ENCODE peak calls at places on chromosomes 11 and 22, in seven cellular contexts. A, R, K, T, Z, D and H are unnamed samples.

GRCh38 chr22:49326558-49326957 is 501.1 kb downstream of the BRD1 start:
- DNase-seq in Z (no peak), K (no peak), R (no peak), T (no peak), D (no peak), A (no peak), H (no peak)

GRCh38 chr11:82960000-82960778 is 58.7 kb downstream of the DDIAS start:
- DNase-seq in A (peak), K (no peak), R (no peak), Z (no peak), D (no peak), T (no peak), H (no peak)

GRCh38 chr11:126829716-126830115 is 170.9 kb downstream of the KIRREL3 start:
- DNase-seq in R (no peak), D (no peak), A (no peak), K (no peak), Z (no peak), T (no peak), H (no peak)

GRCh38 chr11:27451528-27451927 is 21.1 kb downstream of the LGR4 start:
- DNase-seq in T (no peak), Z (no peak), D (no peak), A (no peak), K (no peak), R (no peak), H (no peak)

GRCh38 chr11:92226331-92227232 is 2.0 kb downstream of the FAT3 start:
- DNase-seq in K (no peak), T (peak), A (no peak), Z (no peak), D (no peak), R (no peak), H (no peak)

GRCh38 chr11:1270476-1270875 is 39.0 kb downstream of the TOLLIP start:
- DNase-seq in Z (no peak), R (no peak), D (no peak), A (no peak), K (no peak), T (no peak), H (no peak)

GRCh38 chr11:1852885-1853284 is at the start of gene LSP1:
- DNase-seq in T (no peak), Z (no peak), R (peak), K (no peak), A (peak), D (no peak), H (peak)

GRCh38 chr11:88087281-88087680 is 88.0 kb downstream of the RAB38 start:
- DNase-seq in A (no peak), Z (no peak), D (no peak), T (no peak), R (no peak), K (no peak), H (no peak)

GRCh38 chr22:36192601-36193000 is 9.0 kb downstream of the APOL4 start:
- DNase-seq in D (no peak), Z (no peak), K (no peak), T (no peak), R (no peak), A (no peak), H (no peak)

GRCh38 chr22:40635940-40636379 is 559 bp downstream of the MRTFA start:
- DNase-seq in R (no peak), T (no peak), K (no peak), Z (no peak), D (no peak), A (no peak), H (no peak)

GRCh38 chr11:1070594-1071462 is 3.8 kb upstream of the MUC2 start:
- DNase-seq in Z (no peak), T (no peak), R (no peak), D (no peak), A (no peak), K (no peak), H (no peak)

GRCh38 chr11:16942342-16942741 is 71.9 kb downstream of the PLEKHA7 start:
- DNase-seq in R (no peak), T (no peak), K (no peak), D (no peak), A (no peak), Z (no peak), H (no peak)

GRCh38 chr11:576791-577610 is 731 bp downstream of the PHRF1 start:
- DNase-seq in A (no peak), K (no peak), D (no peak), Z (peak), T (no peak), R (no peak), H (no peak)

GRCh38 chr22:38097557-38098409 is 12.7 kb downstream of the BAIAP2L2 start:
- DNase-seq in D (no peak), Z (peak), T (no peak), A (no peak), R (no peak), K (no peak), H (no peak)

GRCh38 chr11:122505304-122506006 is 150.1 kb upstream of the UBASH3B start:
- DNase-seq in R (peak), A (peak), T (peak), D (peak), K (peak), Z (peak), H (peak)
- TF ChIP-seq POLR2AphosphoS5 in R (no peak), A (no peak), T (no peak), D (no peak), K (no peak), Z (no peak), H (no peak)

DNA sequence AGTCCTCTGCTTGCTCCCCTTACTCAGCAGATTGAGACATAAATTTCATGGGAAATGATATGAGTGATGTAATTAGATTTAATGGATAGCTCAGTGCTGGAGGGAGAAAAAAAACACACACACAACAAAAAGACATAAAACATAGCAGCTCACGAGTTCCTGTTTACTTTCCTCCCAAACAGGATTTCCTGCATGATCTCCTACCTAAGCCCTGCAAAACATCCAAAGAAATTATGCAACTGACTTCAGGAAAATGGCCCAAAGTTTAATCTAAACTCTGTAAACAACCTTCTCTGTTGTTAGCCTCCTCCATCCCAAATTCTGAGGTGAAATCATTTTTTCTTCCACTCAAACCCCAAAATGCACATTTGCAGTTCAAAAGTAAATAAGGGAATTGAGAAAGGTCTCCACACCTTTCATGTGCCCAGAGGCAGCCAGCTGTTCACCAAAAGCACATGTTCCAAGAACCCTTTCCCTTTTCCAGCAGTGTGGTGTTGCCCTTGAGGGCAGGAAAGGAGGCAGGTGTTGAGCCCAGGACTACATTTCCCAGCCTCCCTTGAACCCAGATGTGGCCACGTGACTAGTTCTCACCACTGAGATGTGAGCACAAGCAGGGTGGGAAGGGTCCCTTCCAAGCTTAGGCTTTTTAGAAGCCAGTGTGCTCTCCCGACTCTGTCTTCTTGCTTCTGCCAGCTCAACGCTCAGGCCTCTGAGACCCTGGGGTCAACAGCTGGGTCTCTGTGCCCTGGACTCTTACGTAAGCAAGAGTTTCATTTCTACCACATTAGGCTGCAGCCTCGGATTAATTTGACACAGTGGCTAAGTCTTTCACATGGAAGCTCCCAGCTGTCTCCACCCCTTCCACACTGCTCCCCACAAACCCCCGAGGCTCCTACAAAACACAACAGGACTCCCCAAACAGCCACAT is 301.2 kb downstream of the CTTN start:
- DNase-seq in R (no peak), K (no peak), D (peak), Z (peak), T (peak), A (no peak), H (no peak)
- TF ChIP-seq TAF1 in R (no peak), K (no peak), D (no peak), Z (no peak), T (no peak), A (no peak), H (no peak)

DNA sequence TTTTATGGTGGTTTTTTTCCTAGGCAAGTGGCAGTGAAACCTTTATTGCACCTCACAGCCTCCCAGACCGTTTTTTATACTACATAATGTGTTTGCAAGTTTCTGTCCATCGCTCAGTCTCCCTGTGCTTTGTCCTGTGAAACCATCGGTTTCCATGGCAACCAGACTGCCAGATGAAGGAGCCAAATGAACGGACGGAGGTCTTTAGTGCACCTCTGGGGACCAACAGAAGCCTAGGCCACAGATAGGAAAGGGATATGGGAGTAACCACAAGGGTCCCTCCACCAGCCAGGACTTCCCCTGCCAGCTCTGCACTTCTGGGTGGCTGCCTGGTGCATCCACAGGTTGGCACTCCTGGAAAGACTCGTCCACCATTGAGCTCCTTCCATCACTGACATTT is 165.0 kb downstream of the CHST1 start:
- DNase-seq in T (peak), D (no peak), R (no peak), Z (no peak), K (no peak), A (no peak), H (no peak)
- TF ChIP-seq POLR2AphosphoS5 in T (no peak), D (no peak), R (no peak), Z (no peak), K (no peak), A (no peak), H (no peak)

DNA sequence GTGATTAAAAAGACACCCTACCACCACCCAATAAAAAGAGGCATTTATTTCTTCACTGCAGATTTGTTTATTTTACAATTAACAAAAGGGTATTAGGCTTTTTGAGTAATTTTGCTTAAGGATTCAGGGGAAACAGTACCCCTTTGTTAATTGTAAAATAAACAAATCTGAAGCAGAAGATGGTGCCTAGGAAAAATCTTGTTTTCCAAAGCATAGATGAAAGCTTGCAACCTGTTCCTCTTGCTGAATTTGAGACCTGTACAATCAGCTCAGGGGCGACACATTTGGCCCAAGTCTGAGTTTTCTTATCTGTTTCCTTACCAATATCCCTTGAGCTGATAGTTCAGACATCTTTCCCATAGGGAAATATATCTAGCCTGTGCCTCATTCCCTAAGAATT is 171.9 kb downstream of the GRIA4 start:
- DNase-seq in A (no peak), T (no peak), K (no peak), Z (no peak), R (no peak), D (no peak), H (no peak)
- TF ChIP-seq TAF1 in A (no peak), T (no peak), K (no peak), Z (no peak), R (no peak), D (no peak), H (no peak)

DNA sequence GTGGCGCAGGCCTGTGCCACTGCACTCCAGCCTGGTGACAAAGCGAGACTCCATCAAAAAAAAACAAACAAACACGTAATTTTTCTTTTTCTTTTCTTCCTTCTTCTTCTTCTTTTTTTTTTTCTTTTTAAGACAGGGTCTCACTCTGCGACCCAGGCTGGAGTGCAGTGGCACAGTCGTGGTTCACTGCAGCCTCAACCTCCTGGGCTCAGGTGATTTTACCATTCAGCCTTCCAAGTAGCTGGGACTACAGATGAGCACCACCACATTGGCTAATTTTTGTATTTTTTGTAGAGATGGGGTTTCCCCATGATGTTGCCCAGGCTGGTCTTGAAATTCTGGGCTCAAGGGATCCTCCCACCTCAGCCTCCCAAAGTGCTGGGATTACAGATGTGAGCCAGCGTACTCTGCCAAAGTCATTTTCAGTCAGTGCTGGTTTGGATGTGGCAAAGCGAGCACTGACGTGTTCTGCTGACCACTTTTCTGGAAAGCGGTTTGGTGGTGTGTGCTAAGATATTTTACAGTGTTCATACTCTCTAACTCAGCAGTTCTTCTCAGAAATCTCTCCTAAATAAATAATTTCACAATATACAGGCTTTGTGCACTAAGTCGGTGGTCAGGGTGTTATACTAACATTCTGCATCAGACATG is 10.7 kb downstream of the FAM118A start:
- DNase-seq in Z (no peak), D (no peak), R (no peak), A (no peak), T (no peak), K (no peak), H (no peak)
- TF ChIP-seq POLR2AphosphoS5 in Z (no peak), D (no peak), R (no peak), A (no peak), T (no peak), K (no peak), H (no peak)

DNA sequence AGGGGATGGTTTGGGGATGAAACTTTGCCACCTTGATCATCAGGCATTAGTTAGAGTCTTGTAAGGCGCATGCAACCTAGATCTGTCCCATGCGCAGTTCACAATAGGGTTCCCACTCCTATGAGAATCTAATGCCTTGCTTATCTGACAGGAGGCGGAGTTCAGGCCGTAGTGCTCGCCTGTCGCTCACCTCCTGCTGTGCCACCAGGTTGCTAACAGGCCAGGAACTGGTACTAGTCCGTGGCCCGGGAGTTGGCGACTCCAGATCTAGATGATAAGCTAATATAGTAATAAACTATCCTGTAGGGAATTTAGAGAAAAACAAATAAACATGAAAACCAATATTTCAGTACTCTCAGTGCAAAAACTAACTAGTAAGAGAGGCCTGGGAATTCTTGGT is 155.4 kb upstream of the ANO5 start:
- DNase-seq in Z (no peak), A (no peak), D (no peak), T (no peak), K (no peak), R (no peak), H (no peak)
- TF ChIP-seq TAF1 in Z (no peak), A (no peak), D (no peak), T (no peak), K (no peak), R (no peak), H (no peak)

GRCh38 chr22:50622723-50623327 is 5.1 kb downstream of the ARSA start:
- DNase-seq in D (peak), R (no peak), K (no peak), T (peak), A (no peak), Z (no peak), H (no peak)
- TF ChIP-seq POLR2AphosphoS5 in D (peak), R (no peak), K (no peak), T (no peak), A (no peak), Z (no peak), H (no peak)

DNA sequence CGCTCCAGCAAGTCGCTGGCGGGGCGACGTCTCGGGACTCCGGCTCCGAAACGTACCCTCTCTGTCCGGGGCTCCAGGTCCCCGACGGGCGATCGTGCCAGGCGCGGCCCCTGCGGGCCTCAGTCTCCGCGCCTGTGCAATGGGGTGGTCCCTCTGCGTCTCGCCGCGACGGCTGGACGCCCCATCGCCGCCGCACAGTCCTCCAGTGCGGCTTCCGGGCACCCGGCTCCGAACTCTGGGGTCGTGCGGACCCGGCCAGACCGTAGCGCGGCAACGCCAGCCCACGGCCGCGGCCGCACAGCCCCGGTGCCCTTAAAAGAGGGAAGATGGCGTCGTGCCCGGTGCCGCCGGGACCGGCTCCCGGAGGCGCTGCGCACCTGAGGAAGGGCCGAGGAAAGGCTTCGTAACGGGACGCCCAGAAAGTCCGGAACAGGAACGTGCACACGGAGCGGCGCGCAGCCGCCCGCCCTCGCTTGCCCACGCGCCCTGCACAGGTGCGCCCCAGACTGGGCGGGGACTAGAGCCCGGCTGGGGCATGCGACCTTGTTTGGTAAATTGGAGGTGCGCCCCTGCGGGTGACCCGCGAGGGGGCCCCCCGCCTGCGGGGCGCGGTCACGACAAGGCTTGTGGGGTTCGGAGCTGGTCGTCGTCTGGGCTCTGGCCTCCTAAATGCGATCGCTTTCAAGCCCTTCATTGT is 525 bp downstream of the BIK start:
- DNase-seq in T (peak), A (no peak), D (no peak), R (peak), K (no peak), Z (no peak), H (peak)
- TF ChIP-seq TAF1 in T (no peak), A (no peak), D (no peak), R (no peak), K (peak), Z (no peak), H (no peak)

GRCh38 chr22:19845369-19845722 is 9.3 kb downstream of the GNB1L start:
- DNase-seq in A (no peak), K (no peak), Z (peak), T (peak), D (no peak), R (no peak), H (no peak)

GRCh38 chr22:19843107-19843856 is 11.4 kb downstream of the GNB1L start:
- DNase-seq in Z (no peak), T (no peak), R (no peak), D (no peak), K (no peak), A (no peak), H (no peak)

GRCh38 chr22:19843857-19844422 is 10.7 kb downstream of the GNB1L start:
- DNase-seq in Z (no peak), D (no peak), R (no peak), K (no peak), A (no peak), T (no peak), H (no peak)

GRCh38 chr22:19846620-19847344 is 7.9 kb downstream of the GNB1L start:
- DNase-seq in K (no peak), D (no peak), Z (no peak), R (no peak), A (no peak), T (no peak), H (no peak)

GRCh38 chr22:19844423-19845368 is 10.0 kb downstream of the GNB1L start:
- DNase-seq in K (no peak), D (no peak), R (no peak), T (peak), A (no peak), Z (no peak), H (no peak)
- TF ChIP-seq POLR2AphosphoS5 in K (no peak), D (no peak), R (no peak), T (no peak), A (no peak), Z (no peak), H (no peak)